ENCODE peak calls at places on chromosomes 3 and 15, in five cellular contexts. U, Z, X, F and H are unnamed samples.

GRCh38 chr15:89127054-89127702 is 38.9 kb downstream of the ABHD2 start:
- DNase-seq in U (no peak), Z (no peak), X (no peak), F (no peak), H (peak)

GRCh38 chr3:116179091-116179490 is 266.2 kb downstream of the LSAMP start:
- DNase-seq in U (peak), Z (no peak), X (no peak), F (no peak), H (no peak)

GRCh38 chr3:70360985-70361384 is 48.5 kb upstream of the MDFIC2 start:
- DNase-seq in U (no peak), Z (no peak), X (no peak), F (no peak), H (peak)

GRCh38 chr15:55897560-55898336 is 95.7 kb downstream of the NEDD4 start:
- DNase-seq in U (peak), Z (no peak), X (no peak), F (no peak), H (peak)

GRCh38 chr15:100336061-100336460 is 5.7 kb downstream of the ADAMTS17 start:
- DNase-seq in U (no peak), Z (no peak), X (no peak), F (no peak), H (no peak)

GRCh38 chr3:42535981-42536784 is 33.7 kb downstream of the VIPR1 start:
- DNase-seq in U (peak), Z (no peak), X (no peak), F (peak), H (peak)

GRCh38 chr3:163043074-163043473 is 1546.5 kb downstream of the OTOL1 start:
- DNase-seq in U (no peak), Z (no peak), X (no peak), F (no peak), H (no peak)

GRCh38 chr3:186427627-186428026 is 65.6 kb upstream of the DGKG start:
- DNase-seq in U (no peak), Z (no peak), X (no peak), F (no peak), H (no peak)

GRCh38 chr3:133880287-133880686 is 15.4 kb downstream of the RAB6B start:
- DNase-seq in U (no peak), Z (no peak), X (no peak), F (peak), H (peak)

GRCh38 chr3:2099028-2099671 is 484 bp downstream of the CNTN4 start:
- DNase-seq in U (no peak), Z (no peak), X (no peak), F (no peak), H (no peak)

GRCh38 chr15:62844564-62845235 is 197.8 kb upstream of the TPM1 start:
- DNase-seq in U (no peak), Z (no peak), X (no peak), F (no peak), H (no peak)

GRCh38 chr3:126135398-126136076 is 44.8 kb downstream of the ALDH1L1 start:
- DNase-seq in U (no peak), Z (no peak), X (no peak), F (peak), H (no peak)

GRCh38 chr15:84878504-84878903 is 6.0 kb upstream of the SLC28A1 start:
- DNase-seq in U (peak), Z (no peak), X (peak), F (no peak), H (peak)

GRCh38 chr15:94411279-94411678 is 179.9 kb downstream of the MCTP2 start:
- DNase-seq in U (peak), Z (no peak), X (no peak), F (no peak), H (no peak)

GRCh38 chr3:105402287-105402801 is 35.6 kb downstream of the ALCAM start:
- DNase-seq in U (no peak), Z (no peak), X (no peak), F (peak), H (no peak)

GRCh38 chr3:71317749-71318458 is 265.6 kb downstream of the FOXP1 start:
- DNase-seq in U (peak), Z (no peak), X (no peak), F (no peak), H (no peak)

GRCh38 chr3:191334359-191334893 is 4.1 kb upstream of the UTS2B start:
- DNase-seq in U (no peak), Z (no peak), X (no peak), F (no peak), H (no peak)

GRCh38 chr15:68348064-68348463 is 70.5 kb downstream of the FEM1B start:
- DNase-seq in U (no peak), Z (no peak), X (no peak), F (no peak), H (no peak)

GRCh38 chr15:85592148-85592547 is 202.6 kb downstream of the KLHL25 start:
- DNase-seq in U (no peak), Z (no peak), X (no peak), F (no peak), H (no peak)

GRCh38 chr15:85284497-85284896 is 95.9 kb upstream of the AKAP13 start:
- DNase-seq in U (peak), Z (no peak), X (no peak), F (no peak), H (peak)

GRCh38 chr3:9500108-9501050 is 53.2 kb downstream of the LHFPL4 start:
- DNase-seq in U (peak), Z (no peak), X (no peak), F (peak), H (peak)

GRCh38 chr3:121724130-121724529 is 25.4 kb downstream of the GOLGB1 start:
- DNase-seq in U (no peak), Z (no peak), X (no peak), F (no peak), H (peak)

GRCh38 chr3:197490098-197490497 is 65.7 kb downstream of the BDH1 start:
- DNase-seq in U (no peak), Z (no peak), X (no peak), F (no peak), H (no peak)

DNA sequence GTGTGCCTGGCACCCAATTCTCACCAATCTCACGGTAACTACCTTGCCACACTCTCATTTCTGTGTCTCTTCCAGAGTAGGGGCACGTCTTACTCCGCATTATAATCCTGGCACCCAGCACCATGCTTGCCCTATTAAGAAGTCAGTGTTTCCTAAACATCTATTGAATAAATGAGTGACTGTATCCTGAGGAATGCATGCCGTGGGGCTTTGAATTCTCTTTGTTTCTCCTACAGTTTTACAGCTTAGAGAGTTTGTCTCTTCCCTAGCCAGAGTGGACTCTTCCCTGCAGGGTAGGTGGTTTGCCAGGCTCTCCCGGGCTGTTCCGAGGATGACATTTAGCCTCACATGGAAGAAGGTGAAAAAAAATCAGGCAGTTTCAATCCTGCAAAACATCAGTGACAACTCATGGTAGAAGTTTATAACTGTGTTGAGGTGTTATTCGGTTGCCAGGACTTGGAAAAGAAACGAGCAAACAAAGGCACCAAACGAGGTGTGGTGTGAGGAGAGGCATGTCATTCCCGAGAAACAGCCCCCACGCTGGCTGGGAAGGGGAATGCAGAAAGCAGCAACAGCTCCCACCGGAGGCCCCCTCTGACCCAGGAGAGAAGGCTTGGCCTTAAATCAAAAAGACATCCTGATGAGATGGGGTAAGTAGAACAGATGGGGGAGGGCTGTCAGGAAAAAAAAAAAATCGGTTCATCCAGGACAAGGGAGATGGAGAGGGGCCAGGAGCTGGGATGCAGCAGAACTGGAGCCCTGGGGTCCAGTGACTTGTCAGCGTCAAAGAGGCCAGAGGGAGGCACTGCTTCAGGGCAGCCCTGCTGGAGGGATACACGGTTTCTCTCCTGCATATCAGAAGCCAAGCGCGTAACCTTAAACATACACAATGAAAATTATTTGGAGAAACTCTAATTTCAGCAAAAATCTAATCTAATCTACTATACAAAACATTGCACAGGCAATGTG is 168.4 kb upstream of the ARRDC4 start:
- DNase-seq in U (no peak), Z (no peak), X (no peak), F (no peak), H (no peak)
- H3K4me3 ChIP-seq in U (no peak), Z (no peak), X (no peak), F (no peak), H (no peak)

DNA sequence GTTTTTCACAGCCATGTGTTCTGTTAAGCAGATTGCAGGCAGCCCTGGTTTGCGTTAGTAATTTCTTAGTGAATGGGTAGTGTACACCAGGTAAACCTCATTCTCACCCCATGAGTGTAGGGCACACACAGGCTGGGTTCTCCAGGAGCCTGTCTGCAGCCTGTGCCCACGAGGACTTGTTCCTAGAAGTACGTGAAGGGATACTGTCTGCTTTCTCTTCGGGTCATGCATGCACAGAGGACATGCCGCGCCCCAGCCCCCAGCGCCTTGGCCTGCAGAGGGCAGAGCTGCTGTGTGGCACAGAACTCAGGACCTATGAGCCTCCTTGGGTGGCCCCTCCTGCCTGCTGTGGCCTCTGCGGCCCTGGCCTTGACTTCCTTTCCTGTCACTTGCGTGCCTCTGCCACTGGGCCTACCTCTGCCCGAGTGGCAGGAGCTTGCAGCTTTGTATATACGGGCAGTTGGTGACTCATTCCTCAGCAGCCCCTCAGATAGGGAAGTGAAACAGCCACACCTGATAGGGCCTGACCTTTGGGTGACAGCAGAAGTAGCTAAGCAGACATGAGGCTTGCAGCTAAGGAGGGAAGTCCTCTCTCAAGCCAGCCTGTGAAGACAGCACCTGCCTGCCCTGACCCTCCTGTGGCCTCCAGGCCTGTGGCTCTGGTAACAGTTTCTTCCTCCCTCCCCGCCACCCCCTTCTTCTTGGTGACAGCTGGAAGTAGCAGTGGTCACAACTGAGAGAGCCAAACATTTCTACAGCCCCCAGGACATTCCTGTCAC is 19.5 kb downstream of the PPCDC start:
- DNase-seq in U (peak), Z (peak), X (no peak), F (peak), H (peak)
- TF ChIP-seq CTCF in U (peak), Z (peak), X (peak), F (peak), H (peak)

GRCh38 chr3:112514527-112515128 is 15.4 kb upstream of the BTLA start:
- DNase-seq in U (no peak), Z (no peak), X (no peak), F (no peak), H (peak)

GRCh38 chr3:112519424-112520001 is 20.2 kb upstream of the BTLA start:
- DNase-seq in U (peak), Z (no peak), X (peak), F (no peak), H (peak)
- H3K4me3 ChIP-seq in U (no peak), Z (no peak), X (no peak), F (no peak), H (no peak)

DNA sequence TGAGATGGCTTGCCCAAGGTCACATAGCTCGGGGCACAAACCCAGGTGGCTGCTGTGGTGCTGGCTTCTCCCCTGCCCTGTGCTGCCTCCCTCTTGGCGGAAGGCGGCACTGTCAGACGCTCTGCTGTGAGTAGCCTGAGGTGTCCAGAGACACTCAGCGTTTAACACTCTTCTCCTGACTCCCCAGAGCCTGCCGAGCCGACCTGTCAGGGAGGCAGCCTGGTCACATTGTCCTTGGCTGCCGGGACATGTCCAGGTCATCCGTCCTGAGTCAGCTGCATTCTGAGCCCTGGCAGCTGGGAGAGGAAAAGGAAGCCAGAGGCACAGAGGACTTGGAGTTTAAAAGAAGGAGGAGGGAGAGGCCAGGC is 4.7 kb downstream of the LMAN1L start:
- DNase-seq in U (no peak), Z (no peak), X (peak), F (no peak), H (peak)
- TF ChIP-seq CTCF in U (no peak), Z (no peak), X (peak), F (no peak), H (peak)

GRCh38 chr3:181712190-181712504 is 422 bp downstream of the SOX2 start:
- DNase-seq in U (no peak), Z (no peak), X (no peak), F (no peak), H (no peak)

GRCh38 chr3:181713673-181714270 is 2.0 kb downstream of the SOX2 start:
- DNase-seq in U (no peak), Z (no peak), X (no peak), F (no peak), H (no peak)

GRCh38 chr3:181713300-181713647 is 1.5 kb downstream of the SOX2 start:
- DNase-seq in U (peak), Z (no peak), X (no peak), F (no peak), H (no peak)

GRCh38 chr3:181711325-181712135 is at the start of gene SOX2:
- DNase-seq in U (peak), Z (no peak), X (peak), F (peak), H (peak)

DNA sequence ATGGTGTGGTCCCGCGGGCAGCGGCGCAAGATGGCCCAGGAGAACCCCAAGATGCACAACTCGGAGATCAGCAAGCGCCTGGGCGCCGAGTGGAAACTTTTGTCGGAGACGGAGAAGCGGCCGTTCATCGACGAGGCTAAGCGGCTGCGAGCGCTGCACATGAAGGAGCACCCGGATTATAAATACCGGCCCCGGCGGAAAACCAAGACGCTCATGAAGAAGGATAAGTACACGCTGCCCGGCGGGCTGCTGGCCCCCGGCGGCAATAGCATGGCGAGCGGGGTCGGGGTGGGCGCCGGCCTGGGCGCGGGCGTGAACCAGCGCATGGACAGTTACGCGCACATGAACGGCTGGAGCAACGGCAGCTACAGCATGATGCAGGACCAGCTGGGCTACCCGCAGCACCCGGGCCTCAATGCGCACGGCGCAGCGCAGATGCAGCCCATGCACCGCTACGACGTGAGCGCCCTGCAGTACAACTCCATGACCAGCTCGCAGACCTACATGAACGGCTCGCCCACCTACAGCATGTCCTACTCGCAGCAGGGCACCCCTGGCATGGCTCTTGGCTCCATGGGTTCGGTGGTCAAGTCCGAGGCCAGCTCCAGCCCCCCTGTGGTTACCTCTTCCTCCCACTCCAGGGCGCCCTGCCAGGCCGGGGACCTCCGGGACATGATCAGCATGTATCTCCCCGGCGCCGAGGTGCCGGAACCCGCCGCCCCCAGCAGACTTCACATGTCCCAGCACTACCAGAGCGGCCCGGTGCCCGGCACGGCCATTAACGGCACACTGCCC is 977 bp downstream of the SOX2 start:
- DNase-seq in U (peak), Z (no peak), X (no peak), F (peak), H (no peak)
- H3K4me3 ChIP-seq in U (peak), Z (peak), X (peak), F (no peak), H (no peak)

DNA sequence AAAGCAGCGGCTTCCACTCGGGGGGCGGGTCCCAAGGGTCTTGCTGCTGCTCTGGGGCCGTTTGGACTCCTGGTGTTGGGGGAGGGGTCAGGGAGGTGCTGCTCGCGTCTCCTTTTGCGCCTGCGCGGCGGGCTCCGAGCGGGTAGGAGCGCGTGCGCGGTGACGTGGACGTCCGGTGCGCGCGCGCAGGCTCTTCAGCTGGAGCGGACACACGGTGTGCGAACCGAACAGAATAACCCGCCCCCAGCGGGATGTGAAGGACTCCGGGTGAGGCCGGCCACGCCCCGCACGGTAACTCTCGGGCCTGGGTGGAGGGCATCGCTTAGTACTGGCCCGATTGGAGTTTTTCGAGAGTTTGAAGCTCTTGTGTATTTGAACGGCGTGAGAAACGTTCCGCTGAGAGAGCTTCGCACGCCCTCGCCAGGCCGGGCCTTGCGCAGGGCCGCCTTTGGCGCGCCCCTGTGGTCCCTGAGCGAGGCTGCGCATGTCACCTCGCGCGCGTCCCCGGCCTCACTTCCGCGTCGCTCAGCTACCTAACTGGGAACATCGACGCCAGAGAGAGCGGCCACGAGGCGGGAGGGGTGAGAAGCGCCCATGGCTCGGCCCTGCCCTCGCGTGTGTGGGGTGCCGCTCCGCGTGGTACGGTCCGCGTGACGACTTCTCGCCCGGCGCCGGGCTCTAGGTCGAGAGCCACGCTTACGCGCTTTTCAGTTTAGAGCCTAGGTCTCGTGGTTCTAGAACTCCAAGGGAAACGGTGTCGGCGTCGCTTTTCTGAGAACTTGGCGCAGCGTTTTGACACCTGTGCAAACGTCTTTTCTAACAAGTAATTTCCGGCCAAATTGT is at the start of gene MGA:
- DNase-seq in U (peak), Z (peak), X (peak), F (peak), H (peak)
- TF ChIP-seq CTCF in U (no peak), Z (peak), X (peak), F (peak), H (no peak)

GRCh38 chr15:96343529-96344072 is 13.1 kb downstream of the NR2F2 start:
- DNase-seq in U (no peak), Z (no peak), X (no peak), F (no peak), H (no peak)
- H3K4me3 ChIP-seq in U (no peak), Z (no peak), X (no peak), F (peak), H (no peak)

DNA sequence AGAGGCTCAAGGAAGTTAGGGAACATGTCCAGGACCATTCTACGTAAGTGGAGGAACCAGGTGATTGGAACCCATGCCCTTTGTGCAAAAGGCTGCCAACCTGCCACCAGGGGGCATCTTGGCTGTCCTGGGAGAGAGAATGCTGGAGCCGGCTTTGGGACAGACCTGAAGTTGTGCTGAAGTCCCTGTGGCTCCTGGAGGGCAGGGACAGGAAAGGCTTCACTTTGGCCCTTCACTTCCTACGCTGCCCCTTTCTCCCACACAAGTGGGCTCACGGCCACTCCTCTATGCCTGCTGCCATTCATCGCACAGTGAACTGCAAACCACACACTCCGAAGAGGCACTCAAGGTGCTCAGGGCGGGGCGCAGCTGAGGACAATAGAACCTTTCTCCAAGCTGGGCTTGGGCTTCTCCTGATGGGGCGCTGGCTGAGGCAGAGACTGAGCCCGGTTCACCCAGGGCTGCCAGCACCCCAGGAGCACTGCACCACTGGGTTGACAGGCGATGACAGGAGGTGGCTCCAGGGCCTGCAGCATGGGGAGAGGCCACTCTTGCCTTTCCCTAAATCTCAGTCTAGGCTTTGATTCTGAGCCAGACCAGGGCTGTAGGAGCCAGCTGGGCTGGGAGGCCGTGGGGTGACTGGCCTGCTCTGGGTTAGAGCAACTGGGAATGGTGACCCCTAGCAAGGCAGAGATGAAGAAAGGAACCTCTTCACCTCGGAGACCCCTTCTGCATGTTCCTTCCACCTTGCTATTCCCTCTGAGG is 8.4 kb downstream of the SHF start:
- DNase-seq in U (peak), Z (no peak), X (no peak), F (peak), H (peak)
- TF ChIP-seq CTCF in U (peak), Z (peak), X (peak), F (peak), H (peak)